ENCODE peak calls at places on chromosome 6, in nine cellular contexts. R is CD8-positive, alpha-beta T cell; X is neural progenitor cell; S is upper lobe of right lung; N is tibial nerve; J is Peyer's patch; W is thoracic aorta; K is IMR-90; G is right cardiac atrium. O is an unnamed sample. For H3K4me1, the result is how much of the 10 kb centered on the place peaks cover.

GRCh38 chr6:46170357-46171289 is at the start of gene ENPP5:
- DNase-seq in K (no peak), R (peak), G (peak), W (peak), X (peak), S (peak), J (peak), N (peak), O (peak)

GRCh38 chr6:225907-226306 is 66.4 kb upstream of the DUSP22 start:
- DNase-seq in R (no peak), K (no peak), S (peak), N (no peak), G (peak), W (no peak), J (no peak), X (no peak), O (no peak)

GRCh38 chr6:23245559-23245958 is 676.2 kb downstream of the HDGFL1 start:
- DNase-seq in J (no peak), R (no peak), N (no peak), X (no peak), W (no peak), K (peak), S (no peak), G (no peak), O (no peak)

GRCh38 chr6:36368921-36369880 is 18.3 kb downstream of the ETV7 start:
- DNase-seq in R (no peak), N (no peak), S (no peak), W (no peak), J (no peak), G (no peak), X (no peak), K (peak), O (no peak)

GRCh38 chr6:47245745-47246371 is 63.8 kb downstream of the TNFRSF21 start:
- DNase-seq in K (no peak), X (no peak), S (no peak), N (no peak), J (no peak), G (no peak), W (no peak), R (no peak), O (no peak)

GRCh38 chr6:166830185-166830890 is 126.0 kb downstream of the RNASET2 start:
- DNase-seq in W (no peak), J (no peak), S (no peak), N (no peak), X (no peak), R (no peak), K (no peak), G (no peak), O (no peak)

GRCh38 chr6:170535002-170535401 is 18.1 kb downstream of the PSMB1 start:
- DNase-seq in R (no peak), N (no peak), G (no peak), S (no peak), K (no peak), W (no peak), J (no peak), X (no peak), O (no peak)

GRCh38 chr6:71044753-71045152 is 87.9 kb upstream of the B3GAT2 start:
- DNase-seq in K (no peak), X (no peak), J (no peak), S (no peak), G (no peak), W (no peak), N (no peak), R (no peak), O (no peak)

GRCh38 chr6:106098383-106099234 is 12.5 kb downstream of the PRDM1 start:
- DNase-seq in J (peak), W (no peak), X (peak), G (no peak), K (peak), N (no peak), R (peak), S (no peak), O (peak)

GRCh38 chr6:136520520-136520919 is 29.7 kb downstream of the MAP7 start:
- DNase-seq in J (no peak), N (no peak), W (no peak), K (no peak), X (no peak), R (no peak), G (no peak), S (no peak), O (no peak)

GRCh38 chr6:14682821-14683220 is 563.0 kb upstream of the JARID2 start:
- DNase-seq in N (no peak), J (no peak), X (no peak), R (no peak), G (no peak), S (no peak), W (no peak), K (peak), O (no peak)

GRCh38 chr6:81988446-81988845 is 236.0 kb upstream of the TENT5A start:
- DNase-seq in S (no peak), X (no peak), J (no peak), R (no peak), W (no peak), K (no peak), G (no peak), N (no peak), O (no peak)

GRCh38 chr6:41767112-41767946 is 12.4 kb downstream of the FRS3 start:
- DNase-seq in N (peak), R (no peak), S (peak), X (no peak), J (no peak), G (no peak), W (no peak), K (peak), O (no peak)

GRCh38 chr6:36997811-36998722 is 7.4 kb upstream of the FGD2 start:
- DNase-seq in W (no peak), N (no peak), J (no peak), R (no peak), S (peak), G (no peak), X (peak), K (no peak), O (no peak)

GRCh38 chr6:89895273-89895874 is 1.1 kb downstream of the GJA10 start:
- DNase-seq in N (no peak), J (no peak), X (peak), W (no peak), K (peak), R (no peak), G (no peak), S (no peak), O (no peak)

GRCh38 chr6:152723398-152723797 is 25.7 kb downstream of the MYCT1 start:
- DNase-seq in K (peak), J (no peak), N (no peak), W (no peak), R (no peak), G (no peak), X (no peak), S (no peak), O (no peak)

GRCh38 chr6:56840467-56841371 is 114.2 kb upstream of the BEND6 start:
- DNase-seq in G (no peak), S (no peak), X (no peak), J (no peak), W (no peak), K (peak), R (no peak), N (no peak), O (no peak)
- H3K27ac ChIP-seq in G (no peak), S (peak), X (no peak), J (peak), W (no peak), K (peak), R (no peak), N (peak), O (no peak)

GRCh38 chr6:129675669-129676472 is 34.1 kb downstream of the ARHGAP18 start:
- DNase-seq in R (no peak), W (no peak), S (no peak), X (no peak), G (no peak), N (no peak), K (no peak), J (no peak), O (no peak)
- H3K4me1 ChIP-seq in R (under half), W (half or more), S (under half), X (under half), G (under half), N (under half), K (under half), J (under half), O (under half)

GRCh38 chr6:25006075-25006474 is 70.3 kb upstream of the RIPOR2 start:
- DNase-seq in X (no peak), G (no peak), R (no peak), S (no peak), J (no peak), N (no peak), K (no peak), W (no peak), O (no peak)
- H3K27ac ChIP-seq in X (no peak), G (no peak), R (no peak), S (peak), J (peak), N (peak), K (no peak), W (peak), O (peak)

DNA sequence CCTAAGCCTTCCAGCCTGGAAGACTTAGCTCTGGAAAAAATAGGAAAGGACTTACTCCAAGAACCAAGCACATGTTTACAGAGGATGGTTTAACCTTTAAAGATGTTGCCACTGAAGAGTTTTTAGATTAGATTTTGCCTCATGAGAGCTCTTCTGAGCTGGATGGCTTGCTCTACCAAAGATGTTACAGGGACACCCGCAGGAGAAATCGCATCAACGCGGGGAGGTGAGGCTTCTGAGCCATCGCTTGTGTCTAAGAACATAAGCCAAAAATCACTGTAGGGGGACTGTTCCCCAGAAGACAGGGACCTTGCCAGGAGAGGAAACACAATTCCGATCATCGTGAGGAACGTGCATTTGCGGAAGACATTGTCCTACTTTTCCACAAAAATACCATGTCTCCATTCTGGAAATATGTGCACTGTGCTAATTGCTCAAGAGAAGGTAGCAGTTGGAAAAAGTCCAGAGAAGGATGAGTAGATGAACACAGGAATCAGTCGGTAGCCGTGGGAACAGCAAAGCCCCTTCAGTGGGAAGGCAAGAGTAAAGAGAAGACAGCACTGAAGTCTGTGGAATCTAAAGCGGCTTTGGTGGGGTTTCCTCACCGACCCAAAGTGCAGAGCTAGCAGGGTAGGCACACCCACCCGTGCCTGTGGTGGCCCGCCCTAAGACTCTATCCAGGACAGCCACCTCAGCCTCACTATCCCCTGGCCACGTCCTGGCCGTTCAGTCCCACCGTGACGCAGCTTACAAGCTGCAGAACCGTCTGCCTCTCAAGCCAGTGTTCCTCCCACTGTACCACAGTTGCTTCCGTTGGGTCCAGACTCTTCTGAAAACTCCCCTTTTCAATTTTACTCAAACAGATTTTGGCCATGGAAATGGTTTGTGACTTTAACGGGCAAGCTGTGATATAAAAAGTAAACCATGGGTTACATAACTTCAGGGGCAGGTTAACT is 334.8 kb downstream of the NRN1 start:
- DNase-seq in J (no peak), S (no peak), K (no peak), G (no peak), W (no peak), N (no peak), R (no peak), X (no peak), O (no peak)
- H3K4me1 ChIP-seq in J (under half), S (under half), K (under half), G (under half), W (under half), N (under half), R (under half), X (under half), O (under half)